ENCODE peak calls at places on chromosomes 12 and 14, in eight cellular contexts. Y is neural progenitor cell, V is H7, I is astrocyte, O is gastrocnemius medialis, X is ovary, N is BJ, D is SK-N-SH. E is an unnamed sample.
A peak's percentile ranks its signal among the peaks of the same experiment; 100 is the strongest.

GRCh38 chr12:25859976-25860375 is 98.5 kb upstream of the RASSF8 start:
- DNase-seq in Y (no peak), O (no peak), D (no peak), X (no peak), I (no peak), V (no peak), N (no peak), E (no peak)

GRCh38 chr12:6383572-6384498 is at the start of gene LTBR:
- DNase-seq in Y (peak; percentile 49), O (peak; percentile 97), I (peak; percentile 67), X (peak; percentile 96), D (no peak), V (peak; percentile 89), N (peak; percentile 73), E (no peak)

GRCh38 chr12:75364918-75365317 is 26.0 kb upstream of the GLIPR1L2 start:
- DNase-seq in I (no peak), N (peak; percentile 35), O (peak; percentile 32), D (no peak), Y (peak; percentile 13), X (no peak), V (no peak), E (no peak)

GRCh38 chr14:101301011-101301410 is 260.3 kb upstream of the DIO3 start:
- DNase-seq in Y (no peak), D (no peak), X (no peak), V (peak; percentile 35), O (no peak), N (no peak), I (no peak), E (no peak)

GRCh38 chr12:62438098-62438692 is 28.4 kb upstream of the MON2 start:
- DNase-seq in I (peak; percentile 12), N (no peak), O (no peak), Y (peak; percentile 69), X (no peak), V (peak; percentile 50), D (peak; percentile 49), E (no peak)

GRCh38 chr14:78530078-78530477 is 359.9 kb downstream of the NRXN3 start:
- DNase-seq in I (no peak), V (peak; percentile 33), Y (peak; percentile 88), O (no peak), X (no peak), D (no peak), N (no peak), E (no peak)

GRCh38 chr14:77912754-77913556 is 113.0 kb downstream of the ADCK1 start:
- DNase-seq in I (no peak), V (no peak), X (no peak), N (no peak), O (peak; percentile 25), D (no peak), Y (no peak), E (no peak)

GRCh38 chr14:44149597-44149996 is 357.5 kb downstream of the FSCB start:
- DNase-seq in X (no peak), V (peak; percentile 43), I (no peak), N (no peak), O (no peak), D (peak; percentile 2), Y (peak; percentile 77), E (no peak)

GRCh38 chr14:104889374-104889755 is 24.3 kb downstream of the CEP170B start:
- DNase-seq in D (no peak), O (no peak), V (peak; percentile 51), N (no peak), I (no peak), Y (peak; percentile 42), X (peak; percentile 7), E (peak; percentile 3)

GRCh38 chr12:123519151-123520001 is 14.1 kb downstream of the RILPL1 start:
- DNase-seq in D (no peak), I (peak; percentile 80), O (peak; percentile 77), V (no peak), Y (no peak), X (no peak), N (peak; percentile 52), E (no peak)

GRCh38 chr14:100612879-100613455 is 25.8 kb upstream of the BEGAIN start:
- DNase-seq in N (no peak), X (no peak), D (peak; percentile 83), I (no peak), V (peak; percentile 36), Y (no peak), O (no peak), E (no peak)

GRCh38 chr12:50785406-50785805 is 21.5 kb downstream of the ATF1 start:
- DNase-seq in N (no peak), Y (no peak), I (peak; percentile 80), X (no peak), O (no peak), D (no peak), V (no peak), E (no peak)

GRCh38 chr12:94704452-94704871 is 54.1 kb upstream of the TMCC3 start:
- DNase-seq in D (no peak), N (peak; percentile 32), O (no peak), Y (no peak), V (no peak), I (peak; percentile 86), X (no peak), E (no peak)

GRCh38 chr12:51323966-51324895 is at the start of gene BIN2:
- DNase-seq in O (peak; percentile 13), N (no peak), I (no peak), V (peak; percentile 49), D (no peak), X (no peak), Y (no peak), E (peak; percentile 91)

GRCh38 chr12:12926571-12927071 is 25.3 kb downstream of the GPRC5D start:
- DNase-seq in N (no peak), I (peak; percentile 33), X (no peak), D (no peak), Y (no peak), V (no peak), O (no peak), E (no peak)

GRCh38 chr12:1797011-1797901 is 23.1 kb upstream of the LRTM2 start:
- DNase-seq in N (no peak), O (no peak), X (peak; percentile 58), D (peak; percentile 33), Y (no peak), I (no peak), V (peak; percentile 69), E (peak; percentile 76)

GRCh38 chr14:71754422-71755095 is 177.7 kb upstream of the RGS6 start:
- DNase-seq in X (no peak), D (no peak), V (peak; percentile 52), O (no peak), I (no peak), N (no peak), Y (peak; percentile 42), E (no peak)

GRCh38 chr14:25014440-25014839 is 35.5 kb downstream of the STXBP6 start:
- DNase-seq in Y (no peak), X (no peak), N (no peak), D (no peak), I (no peak), O (no peak), V (no peak), E (no peak)

GRCh38 chr14:106877527-106877926 is 1351.1 kb downstream of the TMEM121 start:
- DNase-seq in X (no peak), O (no peak), Y (no peak), D (no peak), N (no peak), I (no peak), V (no peak), E (no peak)

GRCh38 chr14:98062083-98062482 is 1209.9 kb downstream of the BCL11B start:
- DNase-seq in I (no peak), N (no peak), D (no peak), X (no peak), V (no peak), O (no peak), Y (no peak), E (no peak)

GRCh38 chr12:104057771-104058197 is 6.5 kb upstream of the HCFC2 start:
- DNase-seq in Y (peak; percentile 46), I (no peak), V (peak; percentile 52), N (no peak), D (peak; percentile 40), X (no peak), O (no peak), E (no peak)

GRCh38 chr14:33647385-33647786 is 303.5 kb downstream of the EGLN3 start:
- DNase-seq in N (peak; percentile 91), X (no peak), D (no peak), I (peak; percentile 99), V (no peak), Y (no peak), O (no peak), E (no peak)

GRCh38 chr14:31930493-31931225 is 146.4 kb upstream of the ARHGAP5 start:
- DNase-seq in X (no peak), N (no peak), O (no peak), V (no peak), I (peak; percentile 47), Y (no peak), D (no peak), E (no peak)

GRCh38 chr12:4172999-4173398 is 100.6 kb upstream of the CCND2 start:
- DNase-seq in D (no peak), X (no peak), V (no peak), O (no peak), Y (no peak), N (no peak), I (peak; percentile 4), E (no peak)

GRCh38 chr14:84520711-84521338 is 1009.1 kb upstream of the FLRT2 start:
- DNase-seq in D (no peak), N (no peak), V (no peak), X (no peak), O (no peak), I (peak; percentile 8), Y (no peak), E (no peak)

GRCh38 chr14:32078794-32079663 is 1.9 kb downstream of the ARHGAP5 start:
- DNase-seq in N (no peak), X (no peak), O (no peak), D (no peak), V (no peak), I (peak; percentile 60), Y (peak; percentile 24), E (no peak)

GRCh38 chr14:24857277-24857676 is 192.7 kb downstream of the STXBP6 start:
- DNase-seq in D (no peak), Y (no peak), I (no peak), V (no peak), O (no peak), X (no peak), N (no peak), E (no peak)

GRCh38 chr14:28772613-28773012 is 6.0 kb downstream of the FOXG1 start:
- DNase-seq in N (no peak), D (no peak), V (no peak), I (no peak), X (no peak), Y (peak; percentile 16), O (no peak), E (no peak)
- H3K27me3 ChIP-seq in N (peaks cover 40% of the 10 kb centered on the region), D (peaks cover 59% of the 10 kb centered on the region), V (peaks cover 100% of the 10 kb centered on the region), I (peaks cover 81% of the 10 kb centered on the region), X (no peaks in the 10 kb centered on the region), Y (peaks cover 100% of the 10 kb centered on the region), O (peaks cover 87% of the 10 kb centered on the region), E (no peaks in the 10 kb centered on the region)

GRCh38 chr12:77940566-77940965 is 109.9 kb downstream of the NAV3 start:
- DNase-seq in D (no peak), O (no peak), N (no peak), I (no peak), X (no peak), Y (no peak), V (no peak), E (no peak)
- H3K4me3 ChIP-seq in D (peak overlapping the region; percentile 51), O (no peak overlapping the region), N (peak overlapping the region; percentile 53), I (peak overlapping the region; percentile 83), X (no peak overlapping the region), Y (no peak overlapping the region), V (no peak overlapping the region), E (no peak overlapping the region)

GRCh38 chr14:60935283-60935682 is 45.6 kb downstream of the TRMT5 start:
- DNase-seq in X (no peak), O (no peak), D (no peak), N (no peak), Y (no peak), I (no peak), V (no peak), E (no peak)
- H3K36me3 ChIP-seq in X (no peaks in the 10 kb centered on the region), O (no peaks in the 10 kb centered on the region), D (no peaks in the 10 kb centered on the region), N (no peaks in the 10 kb centered on the region), Y (no peaks in the 10 kb centered on the region), I (no peaks in the 10 kb centered on the region), V (no peaks in the 10 kb centered on the region), E (no peaks in the 10 kb centered on the region)

GRCh38 chr12:130141901-130142683 is 20.2 kb upstream of the FZD10 start:
- DNase-seq in X (no peak), Y (no peak), D (no peak), V (no peak), N (no peak), O (no peak), I (no peak), E (no peak)
- H3K27me3 ChIP-seq in X (no peaks in the 10 kb centered on the region), Y (peaks cover 97% of the 10 kb centered on the region), D (no peaks in the 10 kb centered on the region), V (peaks cover 8% of the 10 kb centered on the region), N (no peaks in the 10 kb centered on the region), O (no peaks in the 10 kb centered on the region), I (no peaks in the 10 kb centered on the region), E (no peaks in the 10 kb centered on the region)